ENCODE peak calls at places on chromosomes 11 and 22, in seven cellular contexts. I is endodermal cell, M is osteoblast, V is Panc1, E is stomach, C is mesenchymal stem cell, Y is heart right ventricle. K is an unnamed sample. For H3K4me1, H3K36me3 and H3K9me3, the result is how much of the 10 kb centered on the place peaks cover.

GRCh38 chr22:30251661-30252226 is 5.2 kb upstream of the LIF start:
- DNase-seq in I (no peak), E (no peak), M (peak), Y (peak), C (peak), V (no peak), K (peak)

GRCh38 chr11:285894-286220 is 3.1 kb upstream of the PGGHG start:
- DNase-seq in C (no peak), V (no peak), M (peak), Y (no peak), I (no peak), E (no peak), K (no peak)

GRCh38 chr22:49686495-49687219 is 141.0 kb downstream of the BRD1 start:
- DNase-seq in E (no peak), Y (no peak), C (no peak), V (no peak), I (peak), M (no peak), K (no peak)

GRCh38 chr11:114133548-114134329 is 74.2 kb downstream of the ZBTB16 start:
- DNase-seq in E (no peak), C (no peak), V (no peak), I (peak), M (peak), Y (no peak), K (peak)

GRCh38 chr11:68838572-68838964 is 3.1 kb downstream of the CPT1A start:
- DNase-seq in C (peak), I (no peak), Y (no peak), E (no peak), V (no peak), M (no peak), K (peak)

GRCh38 chr11:126829716-126830115 is 170.9 kb downstream of the KIRREL3 start:
- DNase-seq in M (no peak), C (no peak), V (no peak), I (no peak), Y (no peak), E (no peak), K (no peak)

GRCh38 chr11:117654856-117655255 is 142.2 kb downstream of the DSCAML1 start:
- DNase-seq in Y (no peak), C (no peak), I (no peak), E (no peak), M (no peak), V (no peak), K (no peak)

GRCh38 chr22:49934891-49935557 is 16.6 kb downstream of the CRELD2 start:
- DNase-seq in V (no peak), Y (peak), M (peak), E (peak), C (peak), I (peak), K (peak)

GRCh38 chr11:31535479-31535878 is 25.9 kb downstream of the ELP4 start:
- DNase-seq in C (no peak), Y (no peak), V (no peak), E (no peak), I (no peak), M (no peak), K (no peak)

GRCh38 chr11:20611445-20611844 is 12.0 kb downstream of the SLC6A5 start:
- DNase-seq in I (no peak), C (no peak), Y (no peak), M (no peak), V (no peak), E (no peak), K (no peak)

GRCh38 chr11:59901306-59901705 is 22.7 kb downstream of the OOSP3 start:
- DNase-seq in I (no peak), E (no peak), Y (no peak), V (no peak), M (no peak), C (peak), K (peak)

GRCh38 chr11:21893468-21893867 is 299.4 kb upstream of the ANO5 start:
- DNase-seq in V (no peak), E (no peak), M (no peak), C (no peak), Y (no peak), I (no peak), K (no peak)

GRCh38 chr11:70894566-70894965 is 357.8 kb downstream of the SHANK2 start:
- DNase-seq in I (no peak), C (no peak), M (peak), E (no peak), V (no peak), Y (no peak), K (no peak)

GRCh38 chr11:68380786-68381622 is 68.6 kb downstream of the LRP5 start:
- DNase-seq in M (peak), V (peak), E (no peak), C (peak), I (no peak), Y (peak), K (peak)

GRCh38 chr11:95715777-95716241 is 73.8 kb downstream of the FAM76B start:
- DNase-seq in E (no peak), V (no peak), M (no peak), I (no peak), Y (no peak), C (no peak), K (peak)

GRCh38 chr22:46865642-46866041 is 103.2 kb downstream of the TBC1D22A start:
- DNase-seq in V (no peak), E (no peak), M (no peak), I (no peak), C (no peak), Y (no peak), K (no peak)

GRCh38 chr11:16605440-16605970 is 132.9 kb upstream of the C11orf58 start:
- DNase-seq in Y (peak), I (peak), V (no peak), C (peak), E (peak), M (peak), K (peak)

GRCh38 chr22:31080164-31080847 is 812 bp upstream of the SMTN start:
- DNase-seq in E (no peak), Y (no peak), V (no peak), M (peak), I (no peak), C (no peak), K (no peak)

GRCh38 chr22:23418159-23418788 is 161.8 kb downstream of the IGLL1 start:
- DNase-seq in C (no peak), E (peak), I (no peak), M (no peak), Y (no peak), V (no peak), K (no peak)

GRCh38 chr11:84922212-84922805 is 704.8 kb downstream of the DLG2 start:
- DNase-seq in Y (no peak), V (no peak), I (peak), C (no peak), E (no peak), M (no peak), K (peak)

GRCh38 chr22:39367040-39367439 is 17.2 kb downstream of the SYNGR1 start:
- DNase-seq in E (no peak), V (no peak), M (peak), Y (no peak), C (no peak), I (no peak), K (no peak)

GRCh38 chr22:39362932-39363331 is 13.1 kb downstream of the SYNGR1 start:
- DNase-seq in I (no peak), E (no peak), M (peak), C (no peak), Y (no peak), V (no peak), K (no peak)

GRCh38 chr22:39365406-39365782 is 15.6 kb downstream of the SYNGR1 start:
- DNase-seq in I (no peak), C (no peak), M (no peak), E (no peak), V (no peak), Y (no peak), K (no peak)

GRCh38 chr22:39363751-39364484 is 14.1 kb downstream of the SYNGR1 start:
- DNase-seq in I (no peak), M (peak), E (no peak), V (no peak), C (no peak), Y (no peak), K (no peak)

GRCh38 chr22:39364646-39365405 is 15.0 kb downstream of the SYNGR1 start:
- DNase-seq in M (peak), C (peak), V (no peak), Y (no peak), I (no peak), E (no peak), K (peak)
- H3K4me1 ChIP-seq in M (under half), C (half or more), V (under half), Y (under half), I (under half), E (under half), K (under half)

DNA sequence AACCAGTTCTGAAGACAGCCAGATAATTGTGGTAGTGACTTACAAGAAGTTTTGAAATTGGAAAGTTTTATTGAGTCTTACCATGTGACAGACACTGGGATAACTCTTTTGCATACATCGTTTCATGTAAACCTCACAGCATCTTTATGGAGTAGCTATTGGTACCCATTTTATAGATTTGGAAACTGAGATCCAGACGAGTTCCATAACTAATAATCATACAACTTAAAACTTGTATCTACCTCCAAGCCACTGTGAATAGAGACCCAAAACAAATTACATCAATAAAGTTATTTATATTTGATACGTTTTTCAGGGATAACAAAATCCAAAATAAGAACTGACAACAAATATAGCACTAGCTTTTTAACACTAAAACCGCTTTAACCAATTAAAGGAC is 35.7 kb upstream of the LDHA start:
- DNase-seq in Y (no peak), M (no peak), E (no peak), V (no peak), I (no peak), C (no peak), K (no peak)
- H3K36me3 ChIP-seq in Y (half or more), M (half or more), E (half or more), V (under half), I (half or more), C (half or more), K (half or more)

DNA sequence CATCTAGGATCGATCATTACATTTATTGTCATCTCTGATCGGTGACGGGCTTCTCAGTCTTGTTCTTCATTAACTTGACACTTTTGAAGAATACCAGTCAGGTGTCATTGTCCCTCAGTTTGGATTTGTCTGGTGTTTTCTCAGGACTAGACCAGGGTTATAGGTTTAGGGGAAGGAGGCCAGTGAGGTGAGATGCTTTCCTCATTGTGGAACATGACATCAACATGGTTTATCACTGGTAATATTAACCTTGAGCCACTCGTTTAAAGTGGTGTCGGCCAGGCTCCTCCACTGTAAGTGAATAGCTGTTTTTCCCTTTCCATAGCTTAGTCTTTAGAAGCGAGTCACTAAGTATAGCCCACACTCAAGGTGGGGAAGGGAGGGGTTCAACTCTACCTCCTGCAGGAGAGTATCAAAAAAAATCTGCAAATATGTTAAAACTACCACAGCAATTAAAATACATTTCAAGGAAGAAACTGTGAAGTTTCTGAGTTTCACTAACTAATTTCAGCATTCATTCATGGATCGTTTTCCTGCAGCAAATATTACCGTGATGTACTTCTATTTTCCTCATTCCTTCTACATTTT is 42.0 kb downstream of the KCNQ1OT1 start:
- DNase-seq in V (no peak), M (no peak), C (no peak), Y (no peak), I (no peak), E (no peak), K (no peak)
- H3K9me3 ChIP-seq in V (under half), M (under half), C (half or more), Y (under half), I (half or more), E (half or more), K (half or more)

DNA sequence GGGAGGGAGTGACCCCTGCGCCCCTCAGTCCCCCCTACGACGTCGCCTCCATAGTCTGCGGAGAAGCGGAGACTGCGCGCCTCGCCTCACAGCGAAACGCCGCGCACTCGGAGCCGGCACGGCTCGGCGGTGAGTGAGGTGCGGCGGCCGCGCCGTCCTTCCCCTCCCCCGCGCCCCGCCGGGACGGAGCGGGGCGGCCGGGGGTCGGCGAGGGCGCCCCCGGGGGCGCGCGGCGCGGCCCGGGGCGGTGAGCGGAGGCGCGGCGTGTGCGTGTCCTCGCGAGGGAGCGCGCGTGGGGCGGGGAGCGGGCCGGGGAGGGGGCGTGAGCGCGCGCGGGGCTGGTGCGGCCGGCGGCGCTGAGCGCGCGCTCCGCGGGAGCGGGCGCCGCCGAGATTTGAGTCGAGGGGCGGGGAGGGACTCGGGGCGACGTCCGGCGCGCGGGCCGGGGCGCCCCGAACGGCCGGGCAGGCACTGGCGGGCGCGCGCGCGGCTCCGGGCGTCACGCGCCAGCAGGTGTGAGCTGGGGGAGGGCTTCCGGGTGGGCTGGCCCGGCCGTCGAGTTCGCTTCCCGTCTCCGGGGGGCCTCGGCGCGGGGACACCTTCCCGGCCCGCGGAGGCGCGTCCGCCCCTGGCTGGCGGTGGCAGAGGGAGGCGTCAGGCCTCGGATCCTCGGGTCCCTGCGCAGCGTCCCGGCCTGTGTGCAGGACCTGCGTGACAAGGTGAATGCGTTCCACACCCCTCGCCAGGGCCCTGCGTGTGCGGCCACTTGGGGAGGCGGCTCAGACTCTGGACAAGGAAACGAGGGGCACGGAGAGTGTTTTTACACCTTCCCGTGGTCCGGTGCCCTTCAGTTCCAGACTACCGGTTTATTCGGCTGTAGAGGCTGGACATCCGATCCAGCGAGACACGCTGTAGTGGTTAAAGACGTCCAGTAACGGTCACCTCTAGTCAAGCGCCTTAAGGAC is 50.4 kb downstream of the FAM83F start:
- DNase-seq in Y (peak), C (peak), V (no peak), I (peak), M (peak), E (peak), K (peak)
- H3K4me1 ChIP-seq in Y (half or more), C (under half), V (under half), I (under half), M (under half), E (half or more), K (under half)

K was measured in adipocyte.